ENCODE peak calls at places on chromosome 18, in seven cellular contexts. G is A549, A is K562, J is body of pancreas, C is Peyer's patch, B is adrenal gland, M is HCT116. U is an unnamed sample. For H3K4me1, the result is how much of the 10 kb centered on the place peaks cover.

GRCh38 chr18:13500227-13500865 is 226.0 kb downstream of the FAM210A start:
- DNase-seq in B (no peak), J (no peak), G (no peak), A (no peak), M (no peak), C (no peak), U (peak)

GRCh38 chr18:10304853-10305252 is 149.6 kb upstream of the APCDD1 start:
- DNase-seq in J (peak), A (no peak), G (no peak), M (no peak), B (no peak), C (no peak), U (no peak)

GRCh38 chr18:45785015-45785597 is 40.4 kb upstream of the SIGLEC15 start:
- DNase-seq in B (peak), J (no peak), C (peak), A (no peak), G (no peak), M (no peak), U (peak)

GRCh38 chr18:48771641-48772380 is 179.0 kb downstream of the SMAD7 start:
- DNase-seq in J (no peak), A (no peak), C (no peak), B (no peak), M (no peak), G (no peak), U (peak)

GRCh38 chr18:33495278-33495677 is 54.8 kb upstream of the CCDC178 start:
- DNase-seq in C (no peak), B (peak), A (peak), J (peak), M (no peak), G (no peak), U (no peak)

GRCh38 chr18:35811896-35812295 is 160.6 kb upstream of the RMP24 start:
- DNase-seq in A (no peak), G (no peak), C (no peak), B (no peak), M (no peak), J (no peak), U (no peak)

GRCh38 chr18:23380001-23380550 is 73.0 kb upstream of the RIOK3 start:
- DNase-seq in C (no peak), J (no peak), G (peak), A (no peak), M (no peak), B (no peak), U (no peak)

GRCh38 chr18:56076735-56077134 is 488.7 kb upstream of the TCF4 start:
- DNase-seq in M (no peak), A (no peak), B (no peak), J (no peak), G (no peak), C (no peak), U (no peak)

GRCh38 chr18:26566874-26567273 is 18.5 kb upstream of the KCTD1 start:
- DNase-seq in B (no peak), C (no peak), A (no peak), G (no peak), J (no peak), M (no peak), U (no peak)

GRCh38 chr18:49135871-49136270 is 185.1 kb upstream of the SMAD7 start:
- DNase-seq in C (no peak), M (no peak), G (no peak), J (peak), A (no peak), B (peak), U (no peak)

GRCh38 chr18:48263913-48264506 is 145.2 kb downstream of the ZBTB7C start:
- DNase-seq in G (no peak), C (no peak), B (no peak), M (no peak), A (no peak), J (no peak), U (no peak)

GRCh38 chr18:67919316-67919715 is 402.8 kb upstream of the DSEL start:
- DNase-seq in M (no peak), G (no peak), B (no peak), A (no peak), J (no peak), C (no peak), U (no peak)

GRCh38 chr18:23209796-23210195 is 74.5 kb downstream of the CABLES1 start:
- DNase-seq in G (no peak), M (no peak), J (no peak), A (no peak), C (no peak), B (no peak), U (no peak)

GRCh38 chr18:56469582-56469981 is 168.8 kb downstream of the TXNL1 start:
- DNase-seq in C (no peak), G (no peak), M (no peak), B (no peak), J (no peak), A (no peak), U (no peak)

GRCh38 chr18:57210101-57210661 is 63.3 kb downstream of the BOD1L2 start:
- DNase-seq in C (peak), M (peak), A (peak), J (peak), G (peak), B (peak), U (peak)

GRCh38 chr18:60826346-60826745 is 453.8 kb upstream of the MC4R start:
- DNase-seq in J (no peak), A (no peak), G (no peak), C (no peak), B (no peak), M (no peak), U (no peak)
- TF ChIP-seq CTCF in J (no peak), A (no peak), G (no peak), C (no peak), B (no peak), M (no peak), U (no peak)

GRCh38 chr18:77112161-77112801 is 20.3 kb downstream of the MBP start:
- DNase-seq in C (no peak), M (no peak), B (peak), J (no peak), G (no peak), A (no peak), U (no peak)

GRCh38 chr18:77110400-77110799 is 22.2 kb downstream of the MBP start:
- DNase-seq in G (no peak), A (no peak), J (no peak), M (no peak), C (no peak), B (no peak), U (no peak)

GRCh38 chr18:77113361-77114069 is 19.1 kb downstream of the MBP start:
- DNase-seq in A (no peak), J (no peak), G (no peak), M (no peak), C (peak), B (no peak), U (no peak)

GRCh38 chr18:77110936-77111335 is 21.6 kb downstream of the MBP start:
- DNase-seq in B (no peak), M (no peak), G (no peak), C (no peak), J (no peak), A (no peak), U (no peak)

GRCh38 chr18:77111449-77112160 is 21.0 kb downstream of the MBP start:
- DNase-seq in G (no peak), C (no peak), J (no peak), A (no peak), B (no peak), M (no peak), U (no peak)
- H3K4me1 ChIP-seq in G (half or more), C (under half), J (half or more), A (under half), B (under half), M (under half), U (under half)

GRCh38 chr18:671405-671804 is 14.0 kb downstream of the TYMS start:
- DNase-seq in G (no peak), C (no peak), B (no peak), J (no peak), A (no peak), M (no peak), U (no peak)
- TF ChIP-seq POLR2A in G (no peak), C (no peak), B (no peak), J (no peak), A (no peak), M (no peak), U (no peak)

GRCh38 chr18:75730249-75730648 is 302.7 kb upstream of the SMIM21 start:
- DNase-seq in J (no peak), M (no peak), C (no peak), B (no peak), G (no peak), A (no peak), U (no peak)

GRCh38 chr18:75728621-75729020 is 301.1 kb upstream of the SMIM21 start:
- DNase-seq in A (no peak), B (no peak), G (no peak), J (no peak), C (no peak), M (no peak), U (no peak)

GRCh38 chr18:75727479-75727878 is 300.0 kb upstream of the SMIM21 start:
- DNase-seq in C (no peak), M (peak), B (peak), A (peak), G (peak), J (peak), U (no peak)
- TF ChIP-seq CTCF in C (no peak), M (peak), B (peak), A (peak), G (peak), J (no peak), U (no peak)

DNA sequence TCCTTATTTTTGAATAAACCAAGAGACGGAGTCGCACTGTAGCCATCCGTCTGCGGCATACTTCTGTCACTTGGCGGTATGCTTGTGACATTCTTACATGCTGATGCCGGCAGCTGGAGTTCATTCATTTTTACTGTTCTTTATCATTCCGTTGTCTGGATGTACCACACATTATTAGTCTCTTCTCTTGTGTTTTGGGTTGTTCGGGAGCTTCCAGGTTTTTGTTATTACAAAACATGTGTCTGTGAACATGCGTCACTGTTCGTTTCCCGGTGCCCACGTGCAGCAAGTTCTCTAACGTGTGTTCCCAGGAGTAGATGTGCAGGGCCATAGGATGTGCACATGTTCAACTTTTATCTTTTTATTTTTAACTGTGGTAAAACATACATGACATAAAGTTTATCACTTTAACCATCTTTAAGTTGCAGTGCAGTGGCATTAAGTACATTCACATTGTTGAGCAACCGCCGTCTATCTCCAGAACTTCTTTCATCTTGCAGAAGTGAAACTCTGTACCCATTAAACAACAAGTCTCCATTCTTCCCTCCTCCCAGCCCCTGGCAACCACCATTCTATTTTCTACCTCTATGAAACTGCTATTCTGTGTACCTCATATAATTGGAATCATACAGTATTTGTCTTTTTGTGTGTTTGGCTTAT is 40.1 kb downstream of the MTCL1 start:
- DNase-seq in G (no peak), B (no peak), J (no peak), C (no peak), M (no peak), A (no peak), U (no peak)
- H3K4me1 ChIP-seq in G (half or more), B (under half), J (under half), C (under half), M (under half), A (under half), U (under half)